ENCODE peak calls at places on chromosomes 6 and 20, in six cellular contexts. H is OCI-LY7; B is Calu3; D is stimulated activated CD8-positive, alpha-beta memory T cell treated with anti-CD3 and anti-CD28 coated beads, Interleukin-7, amount 100 ng/mL, for 1 hour; X is AG09309; M is right lobe of liver. G is an unnamed sample.

GRCh38 chr6:2730353-2730752 is 20.4 kb downstream of the MYLK4 start:
- DNase-seq in B (no peak), M (no peak), H (no peak), X (no peak), D (no peak), G (no peak)

GRCh38 chr6:26250806-26251075 is 114.3 kb upstream of the BTN3A2 start:
- DNase-seq in B (no peak), M (no peak), H (no peak), X (no peak), D (no peak), G (no peak)

GRCh38 chr20:61886721-61887658 is 178.7 kb downstream of the TAF4 start:
- DNase-seq in B (peak), X (no peak), D (no peak), H (peak), M (no peak), G (no peak)

GRCh38 chr6:170152989-170153388 is 137.9 kb downstream of the DLL1 start:
- DNase-seq in B (peak), X (no peak), D (no peak), M (peak), H (no peak), G (no peak)

GRCh38 chr20:62523473-62524203 is 47.8 kb upstream of the GATA5 start:
- DNase-seq in H (no peak), D (peak), M (no peak), B (peak), X (no peak), G (no peak)

GRCh38 chr6:118668761-118669411 is 17.5 kb upstream of the CEP85L start:
- DNase-seq in B (no peak), D (no peak), X (peak), H (no peak), M (no peak), G (no peak)

GRCh38 chr6:49937811-49938210 is 26.2 kb downstream of the DEFB114 start:
- DNase-seq in H (no peak), B (no peak), X (no peak), M (no peak), D (no peak), G (no peak)

GRCh38 chr20:63586797-63587196 is 12.8 kb upstream of the HELZ2 start:
- DNase-seq in M (no peak), H (no peak), D (no peak), X (no peak), B (no peak), G (no peak)

GRCh38 chr6:107690864-107691661 is 133.1 kb downstream of the SCML4 start:
- DNase-seq in M (no peak), B (no peak), X (peak), D (no peak), H (no peak), G (no peak)

GRCh38 chr20:2742934-2743559 is 50.5 kb downstream of the EBF4 start:
- DNase-seq in M (no peak), H (peak), B (peak), X (no peak), D (peak), G (no peak)

GRCh38 chr6:75812560-75812959 is 63.5 kb downstream of the MYO6 start:
- DNase-seq in X (no peak), M (no peak), H (no peak), D (no peak), B (no peak), G (no peak)

GRCh38 chr6:19382676-19383075 is 454.5 kb upstream of the ID4 start:
- DNase-seq in D (no peak), M (no peak), X (no peak), H (no peak), B (no peak), G (no peak)

GRCh38 chr6:74931567-74931966 is 274.3 kb downstream of the COL12A1 start:
- DNase-seq in D (no peak), H (no peak), B (no peak), X (peak), M (no peak), G (no peak)

GRCh38 chr6:36676142-36677058 is 2.1 kb upstream of the CDKN1A start:
- DNase-seq in B (no peak), D (no peak), X (no peak), M (no peak), H (no peak), G (no peak)

GRCh38 chr20:60352017-60352416 is 393.8 kb downstream of the CDH26 start:
- DNase-seq in X (no peak), H (no peak), B (no peak), D (no peak), M (no peak), G (no peak)